ENCODE peak calls at places on chromosome 22, in six cellular contexts. B is pancreas, I is fibroblast of lung, G is trophoblast cell, D is SJSA1, E is lower lobe of right lung. P is an unnamed sample.

GRCh38 chr22:16965560-16965959 is 42.5 kb downstream of the GAB4 start:
- DNase-seq in E (no peak), G (no peak), B (no peak), D (no peak), I (no peak), P (no peak)

GRCh38 chr22:17780116-17780740 is 6.0 kb upstream of the BID start:
- DNase-seq in B (no peak), G (no peak), D (no peak), E (no peak), I (no peak), P (no peak)

GRCh38 chr22:41636467-41636866 is 15.4 kb downstream of the XRCC6 start:
- DNase-seq in G (no peak), B (no peak), I (peak; percentile 60), D (no peak), E (no peak), P (peak; percentile 41)

GRCh38 chr22:23044570-23044969 is 25.7 kb upstream of the GNAZ start:
- DNase-seq in E (no peak), D (no peak), I (no peak), G (no peak), B (no peak), P (no peak)

GRCh38 chr22:49228431-49229037 is 599.1 kb downstream of the BRD1 start:
- DNase-seq in D (no peak), G (no peak), I (no peak), B (no peak), E (no peak), P (no peak)

GRCh38 chr22:32996702-32997101 is 61.5 kb downstream of the SYN3 start:
- DNase-seq in B (no peak), G (peak; percentile 87), D (peak; percentile 15), I (peak; percentile 19), E (peak; percentile 85), P (peak; percentile 83)

GRCh38 chr22:45058622-45058912 is 48.8 kb upstream of the PHF21B start:
- DNase-seq in G (no peak), E (no peak), I (no peak), D (no peak), B (no peak), P (no peak)

GRCh38 chr22:41840216-41840615 is 7.3 kb downstream of the SREBF2 start:
- DNase-seq in I (no peak), D (no peak), E (no peak), G (no peak), B (no peak), P (no peak)

GRCh38 chr22:37128555-37129281 is 19.2 kb upstream of the TMPRSS6 start:
- DNase-seq in G (peak; percentile 59), D (no peak), E (no peak), B (no peak), I (no peak), P (no peak)

GRCh38 chr22:28829358-28830181 is 29.2 kb upstream of the XBP1 start:
- DNase-seq in I (peak; percentile 54), G (peak; percentile 53), D (peak; percentile 47), E (peak; percentile 81), B (peak; percentile 85), P (no peak)

GRCh38 chr22:46361861-46362220 is 26.3 kb downstream of the TRMU start:
- DNase-seq in D (no peak), G (no peak), I (no peak), E (peak; percentile 18), B (peak; percentile 17), P (no peak)

GRCh38 chr22:31637375-31637937 is 24.6 kb downstream of the PISD start:
- DNase-seq in I (no peak), B (no peak), E (peak; percentile 83), D (no peak), G (no peak), P (no peak)

GRCh38 chr22:46586123-46586519 is 34.1 kb upstream of the GRAMD4 start:
- DNase-seq in D (no peak), B (peak; percentile 66), I (no peak), E (peak; percentile 42), G (no peak), P (no peak)

GRCh38 chr22:21867528-21868266 is at the start of gene MAPK1:
- DNase-seq in I (peak; percentile 87), D (peak; percentile 79), B (peak; percentile 95), E (peak; percentile 94), G (peak; percentile 85), P (peak; percentile 47)

GRCh38 chr22:32660292-32660691 is 141.2 kb upstream of the TIMP3 start:
- DNase-seq in B (peak; percentile 79), I (peak; percentile 62), G (peak; percentile 90), D (peak; percentile 35), E (peak; percentile 69), P (peak; percentile 57)

GRCh38 chr22:49224243-49224642 is 603.4 kb downstream of the BRD1 start:
- DNase-seq in D (no peak), B (no peak), E (no peak), I (no peak), G (no peak), P (no peak)

GRCh38 chr22:48376428-48376827 is 1451.2 kb downstream of the BRD1 start:
- DNase-seq in I (no peak), D (no peak), E (no peak), G (no peak), B (no peak), P (no peak)

GRCh38 chr22:22150457-22150856 is 94.1 kb upstream of the VPREB1 start:
- DNase-seq in G (no peak), I (no peak), D (no peak), E (no peak), B (no peak), P (no peak)

GRCh38 chr22:28711820-28712777 is 29.5 kb downstream of the CHEK2 start:
- DNase-seq in G (peak; percentile 45), E (no peak), B (no peak), D (peak; percentile 58), I (peak; percentile 96), P (peak; percentile 92)

GRCh38 chr22:32855023-32855756 is 53.7 kb downstream of the TIMP3 start:
- DNase-seq in I (no peak), D (no peak), E (no peak), G (peak; percentile 81), B (no peak), P (no peak)

DNA sequence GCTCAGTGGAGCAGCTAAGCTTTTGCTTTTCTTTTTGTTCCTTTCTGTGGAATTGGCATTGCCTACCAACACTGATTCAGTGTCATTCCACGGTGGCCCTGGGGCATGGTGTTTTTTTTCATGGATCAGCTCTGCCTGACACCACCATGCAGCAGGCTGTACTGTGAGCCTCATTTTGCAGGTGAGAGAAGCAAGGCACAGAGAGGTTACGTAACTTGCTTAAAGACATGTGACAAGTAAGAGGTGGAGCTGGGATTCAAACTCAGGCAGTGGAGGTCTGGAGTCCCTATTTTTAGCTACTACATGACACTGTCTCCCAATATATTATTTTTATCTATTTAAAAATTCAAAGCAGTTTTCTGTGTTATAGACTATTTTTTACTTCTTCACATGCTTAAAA is 44.4 kb downstream of the APOL3 start:
- DNase-seq in B (no peak), D (no peak), E (no peak), I (no peak), G (no peak), P (no peak)
- H3K27ac ChIP-seq in B (no peak overlapping the region), D (no peak overlapping the region), E (no peak overlapping the region), I (no peak overlapping the region), G (no peak overlapping the region), P (no peak overlapping the region)

DNA sequence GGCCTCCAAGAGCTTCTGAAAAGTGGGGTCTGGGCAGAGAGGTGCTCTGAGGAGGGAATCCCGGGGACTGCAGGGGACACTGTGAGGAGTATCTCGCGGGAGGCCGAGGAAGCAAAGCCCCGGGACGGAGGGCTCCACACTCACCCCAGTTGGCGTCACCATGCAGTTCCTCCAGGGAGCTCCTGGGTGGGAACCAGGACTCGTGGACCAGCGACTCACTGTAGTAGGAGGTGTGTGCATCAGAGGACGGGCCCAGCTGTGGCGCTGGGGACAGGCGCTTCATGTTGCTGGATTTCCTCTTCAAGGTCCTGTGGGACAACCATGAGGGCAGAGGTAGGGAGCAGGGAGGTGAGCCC is 4.8 kb downstream of the SUN2 start:
- DNase-seq in B (peak; percentile 72), E (no peak), D (no peak), G (no peak), I (no peak), P (no peak)
- H3K4me1 ChIP-seq in B (peaks cover 7% of the 10 kb centered on the region), E (peaks cover 46% of the 10 kb centered on the region), D (peaks cover 12% of the 10 kb centered on the region), G (peaks cover 8% of the 10 kb centered on the region), I (peaks cover 4% of the 10 kb centered on the region), P (peaks cover 22% of the 10 kb centered on the region)

DNA sequence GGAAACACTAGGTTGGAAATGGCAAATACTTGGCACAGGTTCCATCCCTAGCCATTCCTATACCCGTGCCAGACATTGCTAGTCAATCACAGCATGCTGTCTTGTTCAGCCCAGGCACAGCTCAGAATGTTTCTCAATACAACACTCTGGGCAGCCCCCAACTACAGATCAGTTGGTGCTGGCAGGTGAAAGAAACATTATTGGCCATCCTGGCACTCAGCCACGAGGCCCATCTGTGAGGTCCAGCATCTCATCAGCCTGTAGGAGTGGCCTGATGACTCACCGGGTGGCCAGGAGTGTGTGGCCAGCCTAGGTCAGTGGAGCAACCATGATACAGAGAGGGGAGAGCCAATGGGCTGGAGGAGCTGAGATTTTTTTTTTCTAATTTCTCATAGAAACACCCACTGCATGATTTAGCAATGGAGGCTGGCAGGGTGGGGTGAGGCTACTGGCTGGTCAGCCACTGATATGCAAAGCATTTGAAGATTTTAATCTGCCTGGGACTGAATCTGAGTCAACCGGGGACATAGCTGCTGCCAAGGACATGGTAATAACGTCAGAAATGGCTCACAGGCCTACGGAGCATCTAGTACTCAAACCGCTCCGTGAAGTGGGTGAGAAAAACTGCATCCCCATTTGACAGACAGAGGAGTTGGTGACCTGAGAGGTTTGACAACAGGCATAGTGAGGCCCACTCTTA is 5.4 kb downstream of the MYO18B start:
- DNase-seq in G (peak; percentile 92), I (peak; percentile 99), E (no peak), B (no peak), D (peak; percentile 87), P (no peak)
- H3K27ac ChIP-seq in G (no peak overlapping the region), I (peak overlapping the region; percentile 84), E (no peak overlapping the region), B (peak overlapping the region; percentile 58), D (peak overlapping the region; percentile 89), P (no peak overlapping the region)

GRCh38 chr22:42946551-42947198 is 68.3 kb downstream of the PACSIN2 start:
- DNase-seq in I (no peak), D (no peak), B (peak; percentile 28), E (no peak), G (no peak), P (no peak)

GRCh38 chr22:42947211-42947990 is 67.5 kb downstream of the PACSIN2 start:
- DNase-seq in B (peak; percentile 94), G (no peak), D (peak; percentile 64), E (no peak), I (peak; percentile 36), P (no peak)

GRCh38 chr22:42950281-42950680 is 64.7 kb downstream of the PACSIN2 start:
- DNase-seq in E (no peak), D (no peak), B (no peak), I (no peak), G (no peak), P (no peak)

GRCh38 chr22:42949159-42949558 is 65.8 kb downstream of the PACSIN2 start:
- DNase-seq in I (peak; percentile 74), E (no peak), B (peak; percentile 10), D (no peak), G (peak; percentile 46), P (no peak)

GRCh38 chr22:42948205-42948804 is 66.6 kb downstream of the PACSIN2 start:
- DNase-seq in I (no peak), E (no peak), G (no peak), D (no peak), B (no peak), P (no peak)
- H3K4me1 ChIP-seq in I (peaks cover 9% of the 10 kb centered on the region), E (peaks cover 60% of the 10 kb centered on the region), G (peaks cover 35% of the 10 kb centered on the region), D (peaks cover 42% of the 10 kb centered on the region), B (peaks cover 33% of the 10 kb centered on the region), P (peaks cover 9% of the 10 kb centered on the region)

GRCh38 chr22:20035375-20036084 is 14.6 kb downstream of the TANGO2 start:
- DNase-seq in E (no peak), G (no peak), B (peak; percentile 46), I (no peak), D (no peak), P (no peak)
- H3K27ac ChIP-seq in E (no peak overlapping the region), G (no peak overlapping the region), B (no peak overlapping the region), I (no peak overlapping the region), D (no peak overlapping the region), P (no peak overlapping the region)

GRCh38 chr22:35312198-35313059 is 12.7 kb downstream of the TOM1 start:
- DNase-seq in E (no peak), I (peak; percentile 81), B (peak; percentile 38), G (peak; percentile 75), D (no peak), P (peak; percentile 49)
- H3K4me1 ChIP-seq in E (peaks cover 61% of the 10 kb centered on the region), I (peaks cover 21% of the 10 kb centered on the region), B (peaks cover 7% of the 10 kb centered on the region), G (peaks cover 18% of the 10 kb centered on the region), D (peaks cover 19% of the 10 kb centered on the region), P (no peaks in the 10 kb centered on the region)